ENCODE peak calls at places on chromosomes 11 and 22, in four cellular contexts. B, V, G and R are unnamed samples.

GRCh38 chr11:27227744-27228143 is 135.3 kb downstream of the CCDC34 start:
- DNase-seq in G (no peak), V (peak; percentile 72), B (no peak), R (no peak)

GRCh38 chr22:44338906-44339305 is 26.2 kb upstream of the SHISAL1 start:
- DNase-seq in B (no peak), G (no peak), V (peak; percentile 17), R (no peak)

GRCh38 chr11:66548041-66548440 is 1.3 kb downstream of the ACTN3 start:
- DNase-seq in G (no peak), V (no peak), B (no peak), R (no peak)

GRCh38 chr11:66443602-66444001 is 5.0 kb upstream of the MRPL11 start:
- DNase-seq in G (no peak), B (no peak), V (no peak), R (no peak)

GRCh38 chr11:24820541-24820940 is 323.7 kb downstream of the LUZP2 start:
- DNase-seq in V (no peak), G (no peak), B (no peak), R (no peak)

GRCh38 chr11:17906436-17906835 is 106.4 kb downstream of the SERGEF start:
- DNase-seq in G (no peak), V (peak; percentile 23), B (no peak), R (no peak)

GRCh38 chr11:66267379-66268209 is 845 bp upstream of the RAB1B start:
- DNase-seq in G (peak; percentile 83), V (peak; percentile 85), B (peak; percentile 80), R (peak; percentile 68)

GRCh38 chr11:74673956-74674355 is 57.3 kb downstream of the CHRDL2 start:
- DNase-seq in V (no peak), B (no peak), G (no peak), R (no peak)

GRCh38 chr22:39511226-39511625 is 9.1 kb upstream of the ATF4 start:
- DNase-seq in B (no peak), G (no peak), V (no peak), R (no peak)

GRCh38 chr11:77287615-77288273 is 13.7 kb downstream of the GDPD4 start:
- DNase-seq in V (no peak), G (no peak), B (no peak), R (no peak)

GRCh38 chr11:65581928-65582327 is 6.1 kb downstream of the EHBP1L1 start:
- DNase-seq in V (no peak), G (no peak), B (no peak), R (no peak)

GRCh38 chr22:30601464-30601863 is 5.5 kb upstream of the TCN2 start:
- DNase-seq in V (no peak), B (no peak), G (no peak), R (no peak)

GRCh38 chr22:35597692-35598395 is 19.3 kb downstream of the MB start:
- DNase-seq in G (no peak), V (no peak), B (no peak), R (no peak)

GRCh38 chr11:56841210-56841810 is 92.8 kb upstream of the OR9G4 start:
- DNase-seq in G (peak; percentile 16), V (peak; percentile 59), B (no peak), R (peak; percentile 2)

GRCh38 chr22:29956680-29957079 is 73.7 kb downstream of the MTMR3 start:
- DNase-seq in V (no peak), B (no peak), G (no peak), R (no peak)

GRCh38 chr22:41913842-41914534 is 886 bp downstream of the SHISA8 start:
- DNase-seq in V (peak; percentile 33), B (no peak), G (no peak), R (no peak)

GRCh38 chr11:17976651-17977050 is 36.2 kb downstream of the SERGEF start:
- DNase-seq in G (no peak), B (no peak), V (no peak), R (no peak)

GRCh38 chr11:114321621-114322257 is 25.5 kb downstream of the NNMT start:
- DNase-seq in G (no peak), V (no peak), B (no peak), R (no peak)

GRCh38 chr11:67345949-67346819 is 7.2 kb downstream of the POLD4 start:
- DNase-seq in G (no peak), V (no peak), B (no peak), R (no peak)

GRCh38 chr11:114912826-114913225 is 234.5 kb downstream of the NXPE2 start:
- DNase-seq in B (no peak), V (no peak), G (no peak), R (no peak)

GRCh38 chr11:122604626-122605025 is 50.9 kb upstream of the UBASH3B start:
- DNase-seq in V (no peak), B (no peak), G (no peak), R (no peak)

GRCh38 chr11:67238894-67239794 is 27.1 kb upstream of the GRK2 start:
- DNase-seq in B (no peak), V (no peak), G (no peak), R (no peak)

GRCh38 chr11:35082322-35083180 is 56.4 kb upstream of the CD44 start:
- DNase-seq in G (peak; percentile 64), V (no peak), B (peak; percentile 78), R (no peak)